ENCODE peak calls at places on chromosomes 12 and 14, in four cellular contexts. L is tibial artery, P is cardiac muscle cell, H is heart right ventricle. S is an unnamed sample.

GRCh38 chr14:50001146-50001998 is 108.5 kb downstream of the ARF6 start:
- DNase-seq in P (peak; percentile 76), H (no peak), L (peak; percentile 80), S (peak; percentile 57)

GRCh38 chr12:117027251-117028086 is 71.7 kb downstream of the TESC start:
- DNase-seq in H (no peak), L (no peak), P (no peak), S (no peak)

GRCh38 chr12:65182012-65182739 is 12.8 kb downstream of the LEMD3 start:
- DNase-seq in H (no peak), P (no peak), L (no peak), S (no peak)

GRCh38 chr12:38744056-38744455 is 161.3 kb downstream of the CPNE8 start:
- DNase-seq in P (peak; percentile 56), L (no peak), H (no peak), S (no peak)

GRCh38 chr12:19388131-19388549 is 51.2 kb upstream of the AEBP2 start:
- DNase-seq in P (peak; percentile 61), L (no peak), H (no peak), S (no peak)

GRCh38 chr12:106764738-106765137 is 9.7 kb upstream of the RIC8B start:
- DNase-seq in L (peak; percentile 84), H (no peak), P (peak; percentile 78), S (no peak)

GRCh38 chr14:100692256-100692655 is 34.4 kb upstream of the DLK1 start:
- DNase-seq in P (no peak), H (no peak), L (no peak), S (no peak)

GRCh38 chr14:95196826-95197497 is 39.6 kb upstream of the DICER1 start:
- DNase-seq in P (no peak), H (no peak), L (no peak), S (no peak)

GRCh38 chr12:13379531-13379930 is 183.0 kb downstream of the EMP1 start:
- DNase-seq in L (no peak), H (no peak), P (no peak), S (no peak)

GRCh38 chr12:108358580-108358965 is 19.5 kb upstream of the CMKLR1 start:
- DNase-seq in L (no peak), H (no peak), P (no peak), S (no peak)

GRCh38 chr12:22543246-22544037 is 900 bp downstream of the C2CD5 start:
- DNase-seq in L (no peak), P (peak; percentile 21), H (peak; percentile 52), S (peak; percentile 89)

GRCh38 chr12:71442567-71442931 is 3.0 kb downstream of the LGR5 start:
- DNase-seq in H (no peak), L (no peak), P (no peak), S (no peak)

GRCh38 chr12:74988156-74988555 is 221.5 kb downstream of the KCNC2 start:
- DNase-seq in L (no peak), H (no peak), P (no peak), S (no peak)

GRCh38 chr12:125111403-125111802 is 46.2 kb downstream of the AACS start:
- DNase-seq in P (peak; percentile 14), L (no peak), H (no peak), S (no peak)

GRCh38 chr12:56084958-56085543 is 5.1 kb downstream of the ERBB3 start:
- DNase-seq in L (no peak), P (peak; percentile 14), H (no peak), S (no peak)

GRCh38 chr14:99925471-99925870 is 132.3 kb downstream of the EML1 start:
- DNase-seq in L (no peak), H (no peak), P (no peak), S (no peak)

GRCh38 chr12:17344649-17345048 is 738.7 kb upstream of the LMO3 start:
- DNase-seq in L (no peak), P (no peak), H (no peak), S (no peak)

GRCh38 chr14:73802431-73803188 is 49.0 kb upstream of the PTGR2 start:
- DNase-seq in L (no peak), H (no peak), P (peak; percentile 40), S (no peak)

GRCh38 chr12:56763753-56764657 is 881 bp downstream of the HSD17B6 start:
- DNase-seq in P (peak; percentile 45), L (no peak), H (no peak), S (no peak)

GRCh38 chr12:113130457-113131135 is 5.0 kb downstream of the RASAL1 start:
- DNase-seq in P (no peak), L (no peak), H (no peak), S (no peak)

GRCh38 chr12:121443193-121443829 is 43.4 kb downstream of the RNF34 start:
- DNase-seq in H (peak; percentile 87), L (peak; percentile 88), P (peak; percentile 82), S (peak; percentile 83)

GRCh38 chr14:64704743-64705405 is 650 bp downstream of the PLEKHG3 start:
- DNase-seq in H (peak; percentile 49), P (peak; percentile 32), L (peak; percentile 72), S (peak; percentile 90)

GRCh38 chr12:131896811-131897270 is 2.4 kb downstream of the ULK1 start:
- DNase-seq in H (peak; percentile 90), L (no peak), P (no peak), S (no peak)

GRCh38 chr12:89319111-89319510 is 33.2 kb downstream of the DUSP6 start:
- DNase-seq in L (no peak), H (no peak), P (peak; percentile 75), S (no peak)

GRCh38 chr14:106631886-106632285 is 1105.5 kb downstream of the TMEM121 start:
- DNase-seq in H (no peak), P (no peak), L (no peak), S (no peak)

GRCh38 chr14:79670811-79671210 is 540.5 kb downstream of the DIO2 start:
- DNase-seq in L (no peak), H (no peak), P (no peak), S (no peak)

GRCh38 chr12:24496755-24497154 is 452.1 kb downstream of the BCAT1 start:
- DNase-seq in H (no peak), P (peak; percentile 29), L (no peak), S (no peak)

GRCh38 chr12:124866195-124866882 is 2.7 kb upstream of the SCARB1 start:
- DNase-seq in P (no peak), L (no peak), H (no peak), S (no peak)

GRCh38 chr14:65840786-65841185 is 428.3 kb downstream of the FUT8 start:
- DNase-seq in H (no peak), P (peak; percentile 59), L (no peak), S (no peak)

GRCh38 chr14:32050839-32051238 is 26.3 kb upstream of the ARHGAP5 start:
- DNase-seq in P (no peak), L (no peak), H (no peak), S (no peak)

GRCh38 chr14:67627519-67627918 is 7.8 kb downstream of the ARG2 start:
- DNase-seq in L (no peak), P (no peak), H (no peak), S (no peak)

GRCh38 chr14:67622675-67623074 is 3.0 kb downstream of the ARG2 start:
- DNase-seq in H (no peak), P (peak; percentile 92), L (peak; percentile 69), S (no peak)

GRCh38 chr14:67620217-67620789 is 583 bp downstream of the ARG2 start:
- DNase-seq in P (no peak), H (peak; percentile 13), L (no peak), S (no peak)

GRCh38 chr14:67619446-67620216 is at the start of gene ARG2:
- DNase-seq in H (peak; percentile 97), P (peak; percentile 95), L (peak; percentile 99), S (peak; percentile 100)

GRCh38 chr14:67623114-67623513 is 3.4 kb downstream of the ARG2 start:
- DNase-seq in H (no peak), L (no peak), P (peak; percentile 56), S (no peak)
- H3K4me3 ChIP-seq in H (no peak overlapping the region), L (no peak overlapping the region), P (no peak overlapping the region), S (no peak overlapping the region)

GRCh38 chr12:6869049-6870021 is 2.0 kb downstream of the TPI1 start:
- DNase-seq in H (peak; percentile 71), L (peak; percentile 85), P (peak; percentile 80), S (peak; percentile 79)
- H3K4me1 ChIP-seq in H (peaks cover 59% of the 10 kb centered on the region), L (no peaks in the 10 kb centered on the region), P (peaks cover 12% of the 10 kb centered on the region), S (peaks cover 31% of the 10 kb centered on the region)

GRCh38 chr12:57934804-57935203 is 6.6 kb upstream of the ATP23 start:
- DNase-seq in H (no peak), P (no peak), L (no peak), S (no peak)
- H3K4me3 ChIP-seq in H (no peak overlapping the region), P (no peak overlapping the region), L (no peak overlapping the region), S (no peak overlapping the region)

GRCh38 chr12:91256471-91256870 is 73.9 kb upstream of the DCN start:
- DNase-seq in L (no peak), H (no peak), P (peak; percentile 12), S (no peak)
- H3K4me1 ChIP-seq in L (no peaks in the 10 kb centered on the region), H (peaks cover 7% of the 10 kb centered on the region), P (peaks cover 5% of the 10 kb centered on the region), S (no peaks in the 10 kb centered on the region)

GRCh38 chr14:68466491-68466977 is 326.3 kb downstream of the ZFP36L1 start:
- DNase-seq in L (no peak), P (peak; percentile 95), H (no peak), S (no peak)
- H3K4me3 ChIP-seq in L (no peak overlapping the region), P (no peak overlapping the region), H (no peak overlapping the region), S (no peak overlapping the region)

GRCh38 chr12:109714913-109715244 is 1.3 kb downstream of the FAM222A start:
- DNase-seq in P (no peak), L (no peak), H (no peak), S (no peak)

GRCh38 chr12:109711596-109712461 is 1.8 kb upstream of the FAM222A start:
- DNase-seq in L (no peak), P (peak; percentile 15), H (peak; percentile 46), S (peak; percentile 76)

GRCh38 chr12:109715310-109716091 is 1.9 kb downstream of the FAM222A start:
- DNase-seq in P (peak; percentile 20), H (peak; percentile 51), L (no peak), S (no peak)

GRCh38 chr12:109714141-109714912 is 702 bp downstream of the FAM222A start:
- DNase-seq in L (no peak), H (peak; percentile 72), P (peak; percentile 64), S (peak; percentile 85)

DNA sequence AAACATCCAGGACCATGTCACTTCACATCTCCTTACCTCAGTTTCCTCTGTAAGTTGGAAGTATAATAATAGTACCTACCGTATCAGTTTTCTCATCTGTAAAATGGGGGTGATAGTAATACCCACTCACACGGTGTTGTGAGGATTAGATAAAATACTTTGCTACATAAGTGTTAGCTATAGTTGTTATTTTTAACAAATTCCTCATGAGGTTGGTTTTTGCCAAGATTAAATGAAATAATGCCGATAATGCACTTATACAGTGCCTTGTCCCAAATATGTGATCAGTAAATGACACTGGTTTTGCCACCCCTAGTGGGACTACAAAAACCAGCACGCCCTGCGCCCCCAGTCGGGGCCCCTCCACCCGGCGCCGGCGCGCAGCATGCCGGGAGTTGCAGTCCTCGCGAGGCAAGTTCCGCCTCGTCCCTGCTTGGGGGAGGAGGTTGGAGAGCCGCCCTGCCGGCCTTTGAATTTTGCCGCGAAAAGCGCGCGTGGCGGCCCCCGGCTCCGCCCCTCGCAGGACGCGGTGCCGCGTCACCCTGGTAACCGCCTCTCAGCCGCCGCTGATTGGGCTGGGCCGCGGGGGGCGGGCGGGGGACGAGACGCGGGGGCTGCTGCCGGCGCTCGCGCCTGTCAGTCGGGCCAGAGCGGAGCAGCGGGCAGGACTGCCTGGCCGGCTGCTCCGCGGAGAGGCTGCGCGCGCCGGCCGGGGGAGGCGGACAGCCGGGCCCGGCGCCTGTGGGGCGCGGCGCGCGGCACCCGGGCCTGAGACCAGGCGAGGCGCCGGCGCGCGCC is at the start of gene FAM222A:
- DNase-seq in P (peak; percentile 98), L (peak; percentile 98), H (peak; percentile 99), S (peak; percentile 96)
- H3K4me1 ChIP-seq in P (peaks cover 24% of the 10 kb centered on the region), L (no peaks in the 10 kb centered on the region), H (peaks cover 40% of the 10 kb centered on the region), S (peaks cover 18% of the 10 kb centered on the region)